ENCODE peak calls at places on chromosomes 7 and 10, in nine cellular contexts. One of them, this sample, is unnamed.

GRCh38 chr7:108415821-108416536 is 40.3 kb downstream of the NRCAM start:
- DNase-seq in HS-27A: no peak
- DNase-seq in posterior cingulate gyrus: no peak
- DNase-seq in ovary: no peak
- DNase-seq in CD4-positive, alpha-beta memory T cell: no peak
- DNase-seq in EH: peak; percentile 5
- DNase-seq in RWPE1: peak; percentile 12
- DNase-seq in Peyer's patch: no peak
- DNase-seq in body of pancreas: peak; percentile 31
- DNase-seq in this sample: no peak

GRCh38 chr10:117729156-117729555 is 186.6 kb downstream of the EMX2 start:
- DNase-seq in ovary: no peak
- DNase-seq in EH: no peak
- DNase-seq in Peyer's patch: no peak
- DNase-seq in body of pancreas: no peak
- DNase-seq in HS-27A: no peak
- DNase-seq in CD4-positive, alpha-beta memory T cell: no peak
- DNase-seq in posterior cingulate gyrus: no peak
- DNase-seq in RWPE1: no peak
- DNase-seq in this sample: no peak

GRCh38 chr7:24609059-24609458 is 35.8 kb downstream of the PALS2 start:
- DNase-seq in CD4-positive, alpha-beta memory T cell: no peak
- DNase-seq in RWPE1: no peak
- DNase-seq in ovary: no peak
- DNase-seq in HS-27A: no peak
- DNase-seq in Peyer's patch: no peak
- DNase-seq in EH: peak; percentile 3
- DNase-seq in body of pancreas: no peak
- DNase-seq in posterior cingulate gyrus: no peak
- DNase-seq in this sample: no peak

GRCh38 chr7:3197567-3198212 is 103.4 kb upstream of the SDK1 start:
- DNase-seq in CD4-positive, alpha-beta memory T cell: no peak
- DNase-seq in HS-27A: no peak
- DNase-seq in ovary: no peak
- DNase-seq in EH: no peak
- DNase-seq in posterior cingulate gyrus: no peak
- DNase-seq in RWPE1: no peak
- DNase-seq in Peyer's patch: no peak
- DNase-seq in body of pancreas: no peak
- DNase-seq in this sample: no peak

GRCh38 chr10:120422459-120422858 is 34.6 kb upstream of the PLPP4 start:
- DNase-seq in HS-27A: no peak
- DNase-seq in RWPE1: peak; percentile 50
- DNase-seq in EH: peak; percentile 96
- DNase-seq in ovary: no peak
- DNase-seq in Peyer's patch: no peak
- DNase-seq in CD4-positive, alpha-beta memory T cell: no peak
- DNase-seq in posterior cingulate gyrus: no peak
- DNase-seq in body of pancreas: no peak
- DNase-seq in this sample: no peak

GRCh38 chr10:120423350-120424197 is 33.5 kb upstream of the PLPP4 start:
- DNase-seq in EH: peak; percentile 87
- DNase-seq in ovary: no peak
- DNase-seq in Peyer's patch: no peak
- DNase-seq in RWPE1: peak; percentile 81
- DNase-seq in CD4-positive, alpha-beta memory T cell: no peak
- DNase-seq in HS-27A: no peak
- DNase-seq in posterior cingulate gyrus: peak; percentile 86
- DNase-seq in body of pancreas: peak; percentile 44
- DNase-seq in this sample: peak; percentile 53

GRCh38 chr7:100429637-100430449 is at the start of gene MEPCE:
- DNase-seq in posterior cingulate gyrus: peak; percentile 98
- DNase-seq in CD4-positive, alpha-beta memory T cell: peak; percentile 96
- DNase-seq in RWPE1: peak; percentile 99
- DNase-seq in EH: peak; percentile 98
- DNase-seq in ovary: peak; percentile 100
- DNase-seq in body of pancreas: peak; percentile 95
- DNase-seq in Peyer's patch: peak; percentile 97
- DNase-seq in HS-27A: peak; percentile 69
- DNase-seq in this sample: peak; percentile 96

GRCh38 chr7:2872296-2872874 is 28.3 kb upstream of the GNA12 start:
- DNase-seq in posterior cingulate gyrus: no peak
- DNase-seq in body of pancreas: no peak
- DNase-seq in CD4-positive, alpha-beta memory T cell: no peak
- DNase-seq in ovary: no peak
- DNase-seq in Peyer's patch: no peak
- DNase-seq in HS-27A: no peak
- DNase-seq in RWPE1: no peak
- DNase-seq in EH: no peak
- DNase-seq in this sample: no peak

GRCh38 chr10:16948335-16948734 is 131.1 kb upstream of the RSU1 start:
- DNase-seq in RWPE1: no peak
- DNase-seq in Peyer's patch: no peak
- DNase-seq in posterior cingulate gyrus: no peak
- DNase-seq in HS-27A: no peak
- DNase-seq in body of pancreas: no peak
- DNase-seq in CD4-positive, alpha-beta memory T cell: peak; percentile 78
- DNase-seq in EH: no peak
- DNase-seq in ovary: no peak
- DNase-seq in this sample: no peak

GRCh38 chr10:89563861-89564478 is 28.6 kb upstream of the SLC16A12 start:
- DNase-seq in Peyer's patch: no peak
- DNase-seq in EH: peak; percentile 59
- DNase-seq in posterior cingulate gyrus: no peak
- DNase-seq in body of pancreas: no peak
- DNase-seq in RWPE1: peak; percentile 78
- DNase-seq in ovary: no peak
- DNase-seq in CD4-positive, alpha-beta memory T cell: no peak
- DNase-seq in HS-27A: no peak
- DNase-seq in this sample: no peak

GRCh38 chr10:21516270-21517131 is 9.0 kb downstream of the SKIDA1 start:
- DNase-seq in body of pancreas: peak; percentile 72
- DNase-seq in HS-27A: peak; percentile 11
- DNase-seq in posterior cingulate gyrus: peak; percentile 94
- DNase-seq in CD4-positive, alpha-beta memory T cell: peak; percentile 64
- DNase-seq in Peyer's patch: peak; percentile 68
- DNase-seq in ovary: peak; percentile 76
- DNase-seq in RWPE1: peak; percentile 38
- DNase-seq in EH: peak; percentile 77
- DNase-seq in this sample: peak; percentile 71

GRCh38 chr7:155738104-155738503 is 74.2 kb downstream of the SHH start:
- DNase-seq in Peyer's patch: no peak
- DNase-seq in posterior cingulate gyrus: no peak
- DNase-seq in CD4-positive, alpha-beta memory T cell: no peak
- DNase-seq in HS-27A: no peak
- DNase-seq in RWPE1: no peak
- DNase-seq in ovary: no peak
- DNase-seq in EH: no peak
- DNase-seq in body of pancreas: no peak
- DNase-seq in this sample: no peak

GRCh38 chr10:114393482-114393881 is 10.8 kb downstream of the AFAP1L2 start:
- DNase-seq in posterior cingulate gyrus: no peak
- DNase-seq in RWPE1: peak; percentile 42
- DNase-seq in CD4-positive, alpha-beta memory T cell: no peak
- DNase-seq in ovary: no peak
- DNase-seq in EH: no peak
- DNase-seq in Peyer's patch: no peak
- DNase-seq in HS-27A: no peak
- DNase-seq in body of pancreas: no peak
- DNase-seq in this sample: no peak

GRCh38 chr7:128904381-128905197 is 5.9 kb downstream of the KCP start:
- DNase-seq in posterior cingulate gyrus: no peak
- DNase-seq in CD4-positive, alpha-beta memory T cell: no peak
- DNase-seq in RWPE1: no peak
- DNase-seq in body of pancreas: no peak
- DNase-seq in HS-27A: no peak
- DNase-seq in ovary: no peak
- DNase-seq in EH: peak; percentile 62
- DNase-seq in Peyer's patch: peak; percentile 49
- DNase-seq in this sample: no peak

GRCh38 chr7:79620291-79620690 is 166.8 kb upstream of the MAGI2 start:
- DNase-seq in EH: no peak
- DNase-seq in Peyer's patch: no peak
- DNase-seq in posterior cingulate gyrus: no peak
- DNase-seq in body of pancreas: no peak
- DNase-seq in HS-27A: no peak
- DNase-seq in CD4-positive, alpha-beta memory T cell: no peak
- DNase-seq in RWPE1: no peak
- DNase-seq in ovary: no peak
- DNase-seq in this sample: no peak

GRCh38 chr10:3095373-3096139 is 28.2 kb downstream of the PFKP start:
- DNase-seq in ovary: no peak
- DNase-seq in Peyer's patch: no peak
- DNase-seq in posterior cingulate gyrus: no peak
- DNase-seq in CD4-positive, alpha-beta memory T cell: peak; percentile 73
- DNase-seq in body of pancreas: no peak
- DNase-seq in HS-27A: peak; percentile 87
- DNase-seq in EH: peak; percentile 99
- DNase-seq in RWPE1: peak; percentile 87
- DNase-seq in this sample: no peak

GRCh38 chr10:49183596-49184542 is 4.3 kb downstream of the TMEM273 start:
- DNase-seq in posterior cingulate gyrus: peak; percentile 26
- DNase-seq in EH: no peak
- DNase-seq in HS-27A: no peak
- DNase-seq in RWPE1: no peak
- DNase-seq in CD4-positive, alpha-beta memory T cell: peak; percentile 54
- DNase-seq in ovary: no peak
- DNase-seq in Peyer's patch: no peak
- DNase-seq in body of pancreas: no peak
- DNase-seq in this sample: peak; percentile 18

GRCh38 chr7:7228967-7229366 is 46.6 kb downstream of the C1GALT1 start:
- DNase-seq in posterior cingulate gyrus: no peak
- DNase-seq in CD4-positive, alpha-beta memory T cell: no peak
- DNase-seq in HS-27A: no peak
- DNase-seq in ovary: no peak
- DNase-seq in body of pancreas: no peak
- DNase-seq in RWPE1: no peak
- DNase-seq in Peyer's patch: no peak
- DNase-seq in EH: no peak
- DNase-seq in this sample: no peak

GRCh38 chr10:108319434-108320222 is 1155.1 kb upstream of the SORCS1 start:
- DNase-seq in posterior cingulate gyrus: no peak
- DNase-seq in Peyer's patch: no peak
- DNase-seq in RWPE1: no peak
- DNase-seq in body of pancreas: no peak
- DNase-seq in EH: no peak
- DNase-seq in HS-27A: no peak
- DNase-seq in ovary: no peak
- DNase-seq in CD4-positive, alpha-beta memory T cell: no peak
- DNase-seq in this sample: no peak

GRCh38 chr10:614772-615582 is 74.5 kb downstream of the DIP2C start:
- DNase-seq in ovary: no peak
- DNase-seq in EH: peak; percentile 77
- DNase-seq in RWPE1: no peak
- DNase-seq in body of pancreas: no peak
- DNase-seq in CD4-positive, alpha-beta memory T cell: no peak
- DNase-seq in HS-27A: no peak
- DNase-seq in Peyer's patch: no peak
- DNase-seq in posterior cingulate gyrus: peak; percentile 92
- DNase-seq in this sample: no peak